ENCODE peak calls at places on chromosomes 13 and 19, in eight cellular contexts. F is tibial artery, U is neural progenitor cell, T is IMR-90, X is breast epithelium, O is stomach, C is ovary, Z is thoracic aorta. Y is an unnamed sample.

GRCh38 chr19:10491472-10492047 is 11.6 kb downstream of the KEAP1 start:
- DNase-seq in F (no peak), U (no peak), T (no peak), X (no peak), O (no peak), C (no peak), Z (no peak), Y (no peak)

GRCh38 chr13:102779426-102780159 is 6.0 kb upstream of the TEX30 start:
- DNase-seq in F (no peak), U (no peak), T (no peak), X (no peak), O (no peak), C (no peak), Z (no peak), Y (no peak)

GRCh38 chr19:49355890-49356289 is 6.3 kb downstream of the TEAD2 start:
- DNase-seq in F (no peak), U (no peak), T (no peak), X (no peak), O (no peak), C (no peak), Z (no peak), Y (no peak)

GRCh38 chr19:28169168-28169862 is 1043.6 kb downstream of the UQCRFS1 start:
- DNase-seq in F (no peak), U (peak; percentile 72), T (no peak), X (no peak), O (no peak), C (no peak), Z (no peak), Y (no peak)

GRCh38 chr13:75088915-75089314 is 393.1 kb downstream of the TBC1D4 start:
- DNase-seq in F (no peak), U (no peak), T (no peak), X (no peak), O (no peak), C (no peak), Z (no peak), Y (no peak)

GRCh38 chr13:21719463-21719862 is 48.6 kb downstream of the FGF9 start:
- DNase-seq in F (no peak), U (no peak), T (no peak), X (no peak), O (no peak), C (no peak), Z (no peak), Y (no peak)

GRCh38 chr13:66634384-66634783 is 595.8 kb downstream of the PCDH9 start:
- DNase-seq in F (no peak), U (no peak), T (peak; percentile 16), X (no peak), O (no peak), C (no peak), Z (no peak), Y (no peak)

GRCh38 chr13:98488736-98489135 is 88.2 kb downstream of the STK24 start:
- DNase-seq in F (no peak), U (no peak), T (no peak), X (no peak), O (no peak), C (no peak), Z (no peak), Y (no peak)

GRCh38 chr19:21812448-21812847 is 23.5 kb downstream of the ZNF43 start:
- DNase-seq in F (no peak), U (no peak), T (no peak), X (no peak), O (no peak), C (no peak), Z (no peak), Y (no peak)
- H3K9me3 ChIP-seq in F (peaks cover 71% of the 10 kb centered on the region), U (peaks cover 76% of the 10 kb centered on the region), T (peaks cover 69% of the 10 kb centered on the region), X (peaks cover 81% of the 10 kb centered on the region), O (peaks cover 99% of the 10 kb centered on the region), C (peaks cover 7% of the 10 kb centered on the region), Z (peaks cover 96% of the 10 kb centered on the region), Y (peaks cover 60% of the 10 kb centered on the region)

DNA sequence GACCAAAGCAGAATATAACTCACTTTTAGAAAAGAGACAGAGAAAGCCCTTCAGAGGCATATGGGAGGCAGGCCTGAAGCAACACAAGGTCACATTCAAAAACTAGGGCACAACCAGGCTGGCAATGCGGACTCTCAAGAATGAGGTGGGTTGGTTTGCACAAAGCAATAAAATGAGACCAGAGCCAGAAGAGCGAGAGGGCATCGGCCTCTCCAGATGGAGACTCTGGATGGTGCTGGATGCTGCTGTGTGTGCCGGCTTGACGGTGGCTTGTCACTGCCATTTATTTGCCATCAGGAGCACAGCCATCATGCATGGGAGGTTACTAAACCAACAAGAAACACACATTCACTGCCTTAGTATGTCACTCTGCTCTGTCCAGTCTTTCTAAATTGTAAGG is 649.4 kb downstream of the DIAPH3 start:
- DNase-seq in F (no peak), U (no peak), T (no peak), X (no peak), O (no peak), C (no peak), Z (no peak), Y (no peak)
- H3K9me3 ChIP-seq in F (no peaks in the 10 kb centered on the region), U (no peaks in the 10 kb centered on the region), T (no peaks in the 10 kb centered on the region), X (no peaks in the 10 kb centered on the region), O (no peaks in the 10 kb centered on the region), C (no peaks in the 10 kb centered on the region), Z (no peaks in the 10 kb centered on the region), Y (no peaks in the 10 kb centered on the region)

DNA sequence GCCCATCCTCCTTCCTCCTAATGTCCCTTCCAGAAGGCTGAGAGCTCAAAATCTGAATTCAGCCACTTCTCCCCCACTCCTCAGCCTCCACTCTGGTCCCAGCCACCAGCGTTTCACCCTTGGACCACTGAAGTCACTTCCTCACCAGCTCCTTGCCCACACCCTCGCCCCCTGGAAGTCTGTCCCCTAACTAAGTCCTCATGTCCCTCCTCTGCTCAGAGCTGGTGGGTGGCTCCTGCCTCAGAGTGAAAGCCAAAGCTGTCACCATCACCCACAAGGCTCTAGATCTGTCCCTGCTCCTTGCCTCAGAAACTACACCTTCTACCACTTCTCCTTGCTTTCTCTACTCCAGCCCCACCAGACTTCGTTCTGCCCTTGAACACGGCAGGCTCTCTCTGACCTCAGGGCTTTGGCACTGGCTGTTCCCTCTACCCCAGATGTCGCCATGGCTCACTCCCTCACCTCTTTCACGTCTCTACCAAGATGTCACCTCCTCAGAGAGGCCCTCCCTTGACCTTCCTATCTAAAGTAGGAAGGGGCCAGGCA is 1.7 kb downstream of the ERCC1 start:
- DNase-seq in F (no peak), U (no peak), T (no peak), X (no peak), O (no peak), C (no peak), Z (no peak), Y (no peak)
- H3K9me3 ChIP-seq in F (no peaks in the 10 kb centered on the region), U (no peaks in the 10 kb centered on the region), T (no peaks in the 10 kb centered on the region), X (no peaks in the 10 kb centered on the region), O (no peaks in the 10 kb centered on the region), C (no peaks in the 10 kb centered on the region), Z (no peaks in the 10 kb centered on the region), Y (no peaks in the 10 kb centered on the region)

DNA sequence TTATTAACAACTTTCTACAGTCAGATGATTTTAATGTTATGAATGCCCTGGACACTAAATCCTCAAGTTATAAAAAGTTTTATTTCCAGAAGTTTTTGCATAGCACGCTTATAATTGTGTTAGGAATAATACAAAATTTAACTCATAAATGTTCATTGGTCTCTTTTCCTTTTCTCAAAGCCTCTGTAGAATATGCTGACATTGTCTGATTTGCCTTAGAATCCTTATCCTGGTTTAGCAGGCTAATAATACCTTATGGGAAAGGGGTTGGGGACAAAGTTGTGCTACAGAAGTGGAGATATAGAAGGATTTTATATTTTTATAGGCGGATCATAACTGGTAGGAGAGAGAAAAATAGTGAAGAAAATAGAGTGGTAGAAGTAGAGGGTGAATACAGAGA is 1739.6 kb downstream of the OLFM4 start:
- DNase-seq in F (no peak), U (no peak), T (no peak), X (no peak), O (no peak), C (no peak), Z (no peak), Y (no peak)
- H3K9me3 ChIP-seq in F (no peaks in the 10 kb centered on the region), U (no peaks in the 10 kb centered on the region), T (peaks cover 4% of the 10 kb centered on the region), X (no peaks in the 10 kb centered on the region), O (no peaks in the 10 kb centered on the region), C (no peaks in the 10 kb centered on the region), Z (no peaks in the 10 kb centered on the region), Y (no peaks in the 10 kb centered on the region)

DNA sequence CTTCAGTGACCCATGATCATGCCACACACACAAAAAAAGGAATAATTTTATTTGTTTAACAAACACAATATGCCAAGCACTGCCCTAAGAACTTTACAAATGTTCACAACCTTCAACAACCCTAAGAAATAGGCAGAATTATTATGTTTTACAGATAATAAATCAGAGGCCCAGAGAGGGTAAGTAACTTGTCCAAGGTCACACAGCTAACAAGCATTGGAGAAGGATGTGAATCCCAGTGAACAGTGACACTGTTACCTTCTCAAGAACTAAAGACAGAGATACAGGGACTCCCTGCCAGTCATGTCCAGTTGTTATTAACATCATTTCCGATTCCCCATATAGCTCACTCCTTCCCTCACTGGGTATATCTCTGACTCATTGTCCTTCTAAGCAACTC is 13.6 kb downstream of the CEACAM20 start:
- DNase-seq in F (no peak), U (no peak), T (no peak), X (no peak), O (no peak), C (no peak), Z (no peak), Y (no peak)
- H3K9me3 ChIP-seq in F (no peaks in the 10 kb centered on the region), U (no peaks in the 10 kb centered on the region), T (no peaks in the 10 kb centered on the region), X (peaks cover 11% of the 10 kb centered on the region), O (peaks cover 30% of the 10 kb centered on the region), C (no peaks in the 10 kb centered on the region), Z (no peaks in the 10 kb centered on the region), Y (peaks cover 3% of the 10 kb centered on the region)